ENCODE peak calls at places on chromosomes 2 and 18, in seven cellular contexts. One of them, this sample, is unnamed.

GRCh38 chr2:176614930-176615329 is 345.7 kb downstream of the MTX2 start:
- DNase-seq in H9: no peak
- DNase-seq in IMR-90: no peak
- DNase-seq in neuronal stem cell: no peak
- DNase-seq in trophoblast cell: peak
- DNase-seq in H1: no peak
- DNase-seq in mesenchymal stem cell: no peak
- DNase-seq in this sample: no peak

GRCh38 chr2:57908736-57909161 is 137.9 kb upstream of the VRK2 start:
- DNase-seq in neuronal stem cell: no peak
- DNase-seq in H1: no peak
- DNase-seq in H9: no peak
- DNase-seq in mesenchymal stem cell: no peak
- DNase-seq in IMR-90: no peak
- DNase-seq in trophoblast cell: no peak
- DNase-seq in this sample: no peak

GRCh38 chr18:43596106-43596712 is 318.9 kb upstream of the SYT4 start:
- DNase-seq in trophoblast cell: no peak
- DNase-seq in H1: no peak
- DNase-seq in H9: no peak
- DNase-seq in neuronal stem cell: peak
- DNase-seq in mesenchymal stem cell: peak
- DNase-seq in IMR-90: peak
- DNase-seq in this sample: no peak

GRCh38 chr18:55500316-55501086 is 87.5 kb downstream of the TCF4 start:
- DNase-seq in H9: no peak
- DNase-seq in H1: no peak
- DNase-seq in neuronal stem cell: no peak
- DNase-seq in mesenchymal stem cell: peak
- DNase-seq in IMR-90: peak
- DNase-seq in trophoblast cell: no peak
- DNase-seq in this sample: no peak

GRCh38 chr2:98393354-98393753 is 47.1 kb downstream of the CNGA3 start:
- DNase-seq in mesenchymal stem cell: no peak
- DNase-seq in IMR-90: no peak
- DNase-seq in H1: no peak
- DNase-seq in neuronal stem cell: no peak
- DNase-seq in H9: no peak
- DNase-seq in trophoblast cell: no peak
- DNase-seq in this sample: no peak

GRCh38 chr2:67210430-67210829 is 186.7 kb upstream of the ETAA1 start:
- DNase-seq in neuronal stem cell: no peak
- DNase-seq in trophoblast cell: no peak
- DNase-seq in mesenchymal stem cell: no peak
- DNase-seq in H9: no peak
- DNase-seq in H1: no peak
- DNase-seq in IMR-90: no peak
- DNase-seq in this sample: peak

GRCh38 chr2:55364189-55365055 is 55.2 kb downstream of the CCDC88A start:
- DNase-seq in neuronal stem cell: no peak
- DNase-seq in IMR-90: peak
- DNase-seq in H1: no peak
- DNase-seq in mesenchymal stem cell: peak
- DNase-seq in H9: no peak
- DNase-seq in trophoblast cell: no peak
- DNase-seq in this sample: no peak

GRCh38 chr2:12326449-12327190 is 390.1 kb upstream of the TRIB2 start:
- DNase-seq in H9: peak
- DNase-seq in H1: no peak
- DNase-seq in neuronal stem cell: no peak
- DNase-seq in IMR-90: no peak
- DNase-seq in mesenchymal stem cell: no peak
- DNase-seq in trophoblast cell: peak
- DNase-seq in this sample: peak

GRCh38 chr2:30425326-30425725 is 21.7 kb upstream of the LCLAT1 start:
- DNase-seq in IMR-90: no peak
- DNase-seq in mesenchymal stem cell: peak
- DNase-seq in trophoblast cell: no peak
- DNase-seq in H1: no peak
- DNase-seq in H9: no peak
- DNase-seq in neuronal stem cell: no peak
- DNase-seq in this sample: no peak

GRCh38 chr2:202066850-202067249 is 6.2 kb upstream of the KIAA2012 start:
- DNase-seq in mesenchymal stem cell: no peak
- DNase-seq in neuronal stem cell: no peak
- DNase-seq in trophoblast cell: no peak
- DNase-seq in H9: no peak
- DNase-seq in H1: no peak
- DNase-seq in IMR-90: no peak
- DNase-seq in this sample: no peak

GRCh38 chr2:171595896-171596295 is 73.6 kb downstream of the CYBRD1 start:
- DNase-seq in IMR-90: peak
- DNase-seq in H9: no peak
- DNase-seq in trophoblast cell: no peak
- DNase-seq in neuronal stem cell: no peak
- DNase-seq in H1: no peak
- DNase-seq in mesenchymal stem cell: peak
- DNase-seq in this sample: no peak

GRCh38 chr2:191983186-191983585 is 136.3 kb upstream of the CAVIN2 start:
- DNase-seq in trophoblast cell: peak
- DNase-seq in mesenchymal stem cell: no peak
- DNase-seq in neuronal stem cell: no peak
- DNase-seq in IMR-90: no peak
- DNase-seq in H9: no peak
- DNase-seq in H1: no peak
- DNase-seq in this sample: no peak

GRCh38 chr2:166448106-166448505 is 45.9 kb downstream of the SCN7A start:
- DNase-seq in IMR-90: no peak
- DNase-seq in trophoblast cell: no peak
- DNase-seq in mesenchymal stem cell: no peak
- DNase-seq in neuronal stem cell: no peak
- DNase-seq in H1: no peak
- DNase-seq in H9: no peak
- DNase-seq in this sample: no peak

GRCh38 chr2:166451451-166451850 is 42.6 kb downstream of the SCN7A start:
- DNase-seq in H1: no peak
- DNase-seq in neuronal stem cell: peak
- DNase-seq in mesenchymal stem cell: no peak
- DNase-seq in trophoblast cell: peak
- DNase-seq in H9: no peak
- DNase-seq in IMR-90: peak
- DNase-seq in this sample: peak

GRCh38 chr2:166453995-166454595 is 40.0 kb downstream of the SCN7A start:
- DNase-seq in H1: no peak
- DNase-seq in neuronal stem cell: no peak
- DNase-seq in IMR-90: no peak
- DNase-seq in H9: no peak
- DNase-seq in trophoblast cell: no peak
- DNase-seq in mesenchymal stem cell: no peak
- DNase-seq in this sample: no peak

DNA sequence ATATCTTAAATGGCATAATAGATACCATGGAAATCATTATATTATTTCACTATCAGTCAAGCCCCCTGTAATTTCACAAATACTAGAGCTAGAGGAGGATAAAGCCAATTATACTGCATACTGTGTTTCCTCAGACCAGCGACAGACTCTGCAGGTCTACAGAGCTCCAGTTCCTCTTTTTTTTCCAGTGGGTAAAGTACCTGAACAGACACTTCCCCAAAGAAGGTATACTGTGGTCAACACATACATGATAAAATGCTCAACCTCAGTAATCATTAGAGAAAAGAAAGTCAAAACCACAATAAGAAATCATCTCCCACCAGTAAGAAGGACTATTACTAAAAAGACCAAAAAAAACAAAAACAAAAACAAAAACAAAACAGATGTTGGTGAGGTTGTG is 44.6 kb downstream of the SCN7A start:
- DNase-seq in IMR-90: no peak
- DNase-seq in trophoblast cell: no peak
- DNase-seq in H9: no peak
- DNase-seq in mesenchymal stem cell: no peak
- DNase-seq in neuronal stem cell: no peak
- DNase-seq in H1: no peak
- DNase-seq in this sample: no peak
- H4K8ac ChIP-seq in IMR-90: no peak
- H4K8ac ChIP-seq in trophoblast cell: no peak
- H4K8ac ChIP-seq in H9: no peak
- H4K8ac ChIP-seq in mesenchymal stem cell: no peak
- H4K8ac ChIP-seq in neuronal stem cell: no peak
- H4K8ac ChIP-seq in H1: no peak
- H4K8ac ChIP-seq in this sample: no peak

DNA sequence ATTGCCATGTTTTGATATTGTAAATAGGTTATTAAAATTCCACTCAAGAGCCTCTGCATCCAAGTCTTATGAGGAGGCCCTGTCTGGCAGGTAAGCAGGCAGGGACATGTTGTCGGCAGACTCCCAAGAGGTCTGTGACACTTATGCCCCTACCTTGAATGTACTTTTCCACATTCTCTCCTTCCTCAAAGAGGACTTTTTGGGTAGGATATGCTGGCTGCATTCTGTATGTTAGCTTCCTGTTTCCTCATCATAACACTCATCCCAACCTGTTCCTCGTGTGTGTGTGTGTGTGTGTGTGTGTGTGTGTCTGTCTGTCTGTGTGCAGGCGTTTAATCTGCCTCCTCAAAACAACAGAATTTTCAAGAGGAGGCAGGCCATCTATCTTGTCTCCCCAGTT is 75.3 kb downstream of the USP40 start:
- DNase-seq in mesenchymal stem cell: no peak
- DNase-seq in neuronal stem cell: no peak
- DNase-seq in H1: no peak
- DNase-seq in IMR-90: no peak
- DNase-seq in trophoblast cell: no peak
- DNase-seq in H9: no peak
- DNase-seq in this sample: no peak
- H4K8ac ChIP-seq in mesenchymal stem cell: no peak
- H4K8ac ChIP-seq in neuronal stem cell: no peak
- H4K8ac ChIP-seq in H1: no peak
- H4K8ac ChIP-seq in IMR-90: no peak
- H4K8ac ChIP-seq in trophoblast cell: no peak
- H4K8ac ChIP-seq in H9: no peak
- H4K8ac ChIP-seq in this sample: no peak

DNA sequence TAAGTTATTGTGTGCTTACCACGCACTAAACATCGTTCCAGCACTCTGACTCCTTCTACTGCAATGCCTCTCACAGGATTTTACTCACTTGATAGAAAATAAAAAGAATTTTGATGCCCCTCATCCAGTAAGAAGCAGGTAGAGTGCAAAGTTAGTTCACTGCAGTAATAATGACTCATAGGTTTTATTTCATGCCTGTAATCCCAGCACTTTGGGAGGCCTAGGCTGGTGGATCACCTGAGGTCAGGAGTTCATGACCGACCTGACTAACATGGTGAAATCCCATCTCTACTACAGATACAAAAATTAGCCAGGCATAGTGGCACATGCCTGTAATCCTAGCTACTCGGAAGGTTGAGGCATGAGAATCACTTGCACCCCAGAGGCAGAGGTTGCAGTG is 190.6 kb downstream of the RAD51AP2 start:
- DNase-seq in H9: no peak
- DNase-seq in trophoblast cell: no peak
- DNase-seq in mesenchymal stem cell: no peak
- DNase-seq in neuronal stem cell: no peak
- DNase-seq in H1: no peak
- DNase-seq in IMR-90: no peak
- DNase-seq in this sample: no peak
- H4K8ac ChIP-seq in H9: no peak
- H4K8ac ChIP-seq in trophoblast cell: no peak
- H4K8ac ChIP-seq in mesenchymal stem cell: no peak
- H4K8ac ChIP-seq in neuronal stem cell: no peak
- H4K8ac ChIP-seq in H1: no peak
- H4K8ac ChIP-seq in IMR-90: no peak
- H4K8ac ChIP-seq in this sample: no peak

DNA sequence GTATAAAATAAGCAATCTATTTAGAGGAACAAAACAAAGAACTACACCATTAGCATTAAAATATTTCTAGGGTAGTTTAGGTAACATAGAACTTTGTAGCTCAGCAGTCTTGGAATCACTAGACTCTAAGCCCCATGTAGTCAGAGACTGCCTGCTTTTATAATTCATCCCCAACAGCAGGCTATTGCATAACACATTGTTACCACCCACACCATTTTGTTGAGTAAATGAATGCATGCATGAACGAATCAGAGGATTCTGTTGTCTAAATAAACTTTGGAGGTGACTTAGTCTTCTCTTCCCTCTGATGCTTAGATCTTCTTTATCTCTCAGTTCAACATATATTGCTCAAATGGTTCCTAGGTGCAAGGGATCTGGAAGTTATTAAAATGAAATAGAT is 167.6 kb upstream of the TNP1 start:
- DNase-seq in H1: no peak
- DNase-seq in H9: no peak
- DNase-seq in IMR-90: no peak
- DNase-seq in trophoblast cell: no peak
- DNase-seq in mesenchymal stem cell: no peak
- DNase-seq in neuronal stem cell: no peak
- DNase-seq in this sample: no peak
- H4K8ac ChIP-seq in H1: no peak
- H4K8ac ChIP-seq in H9: no peak
- H4K8ac ChIP-seq in IMR-90: no peak
- H4K8ac ChIP-seq in trophoblast cell: no peak
- H4K8ac ChIP-seq in mesenchymal stem cell: no peak
- H4K8ac ChIP-seq in neuronal stem cell: no peak
- H4K8ac ChIP-seq in this sample: no peak

GRCh38 chr2:195595825-195596224 is 61.2 kb upstream of the SLC39A10 start:
- DNase-seq in neuronal stem cell: no peak
- DNase-seq in H9: no peak
- DNase-seq in mesenchymal stem cell: no peak
- DNase-seq in H1: no peak
- DNase-seq in trophoblast cell: peak
- DNase-seq in IMR-90: no peak
- DNase-seq in this sample: no peak
- H4K8ac ChIP-seq in neuronal stem cell: no peak
- H4K8ac ChIP-seq in H9: no peak
- H4K8ac ChIP-seq in mesenchymal stem cell: no peak
- H4K8ac ChIP-seq in H1: no peak
- H4K8ac ChIP-seq in trophoblast cell: no peak
- H4K8ac ChIP-seq in IMR-90: no peak
- H4K8ac ChIP-seq in this sample: no peak

DNA sequence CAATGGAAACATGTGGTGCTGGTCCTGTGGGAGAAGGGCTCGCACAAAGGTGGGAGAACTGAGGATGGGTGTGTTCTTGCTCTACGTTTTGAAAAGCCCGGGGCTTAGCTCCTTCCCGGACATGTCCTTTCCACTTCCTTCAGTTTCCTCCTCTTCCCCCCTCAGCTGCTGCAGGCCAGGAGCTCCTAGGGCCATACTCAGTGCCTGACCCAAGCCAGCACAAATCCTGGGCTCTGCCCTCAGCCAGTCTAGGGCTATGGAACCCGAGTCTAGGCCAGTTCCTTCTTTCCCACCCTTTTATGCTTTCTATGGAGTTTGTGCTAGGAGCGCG is 1.4 kb upstream of the SIX2 start:
- DNase-seq in neuronal stem cell: no peak
- DNase-seq in trophoblast cell: no peak
- DNase-seq in H9: no peak
- DNase-seq in mesenchymal stem cell: no peak
- DNase-seq in IMR-90: no peak
- DNase-seq in H1: no peak
- DNase-seq in this sample: no peak
- H4K8ac ChIP-seq in neuronal stem cell: no peak
- H4K8ac ChIP-seq in trophoblast cell: no peak
- H4K8ac ChIP-seq in H9: no peak
- H4K8ac ChIP-seq in mesenchymal stem cell: no peak
- H4K8ac ChIP-seq in IMR-90: no peak
- H4K8ac ChIP-seq in H1: no peak
- H4K8ac ChIP-seq in this sample: no peak

This sample was measured in mesendoderm.